ENCODE peak calls at places on chromosomes 11 and 22, in six cellular contexts. One of them, this sample, is unnamed.

GRCh38 chr22:26597026-26597425 is 7.1 kb upstream of the TPST2 start:
- DNase-seq in IMR-90: no peak
- DNase-seq in H1: no peak
- DNase-seq in H9: no peak
- DNase-seq in neuronal stem cell: no peak
- DNase-seq in mesenchymal stem cell: no peak
- DNase-seq in this sample: no peak

GRCh38 chr11:73453562-73453961 is 77.4 kb downstream of the RELT start:
- DNase-seq in H1: no peak
- DNase-seq in neuronal stem cell: no peak
- DNase-seq in IMR-90: peak
- DNase-seq in mesenchymal stem cell: peak
- DNase-seq in H9: no peak
- DNase-seq in this sample: no peak

GRCh38 chr11:113675003-113675471 is 31.1 kb downstream of the TMPRSS5 start:
- DNase-seq in mesenchymal stem cell: peak
- DNase-seq in IMR-90: peak
- DNase-seq in H1: no peak
- DNase-seq in H9: no peak
- DNase-seq in neuronal stem cell: no peak
- DNase-seq in this sample: no peak

GRCh38 chr11:1126935-1127663 is 30.7 kb upstream of the MUC5AC start:
- DNase-seq in neuronal stem cell: no peak
- DNase-seq in IMR-90: no peak
- DNase-seq in mesenchymal stem cell: no peak
- DNase-seq in H9: peak
- DNase-seq in H1: no peak
- DNase-seq in this sample: no peak

GRCh38 chr22:27247691-27248434 is 553.7 kb downstream of the MN1 start:
- DNase-seq in H1: no peak
- DNase-seq in IMR-90: no peak
- DNase-seq in mesenchymal stem cell: no peak
- DNase-seq in neuronal stem cell: no peak
- DNase-seq in H9: no peak
- DNase-seq in this sample: no peak

GRCh38 chr22:44648085-44648820 is 53.8 kb upstream of the PRR5 start:
- DNase-seq in mesenchymal stem cell: no peak
- DNase-seq in H9: peak
- DNase-seq in H1: no peak
- DNase-seq in neuronal stem cell: no peak
- DNase-seq in IMR-90: peak
- DNase-seq in this sample: no peak

GRCh38 chr11:77071671-77072605 is 5.2 kb downstream of the CAPN5 start:
- DNase-seq in mesenchymal stem cell: peak
- DNase-seq in H9: peak
- DNase-seq in H1: no peak
- DNase-seq in neuronal stem cell: no peak
- DNase-seq in IMR-90: peak
- DNase-seq in this sample: peak

GRCh38 chr11:77065878-77066228 is 918 bp upstream of the CAPN5 start:
- DNase-seq in neuronal stem cell: peak
- DNase-seq in H9: peak
- DNase-seq in mesenchymal stem cell: peak
- DNase-seq in IMR-90: peak
- DNase-seq in H1: no peak
- DNase-seq in this sample: peak

GRCh38 chr11:32137263-32137662 is 46.4 kb downstream of the RCN1 start:
- DNase-seq in neuronal stem cell: no peak
- DNase-seq in H9: no peak
- DNase-seq in H1: no peak
- DNase-seq in IMR-90: peak
- DNase-seq in mesenchymal stem cell: peak
- DNase-seq in this sample: peak

GRCh38 chr11:75577198-75577597 is 15.1 kb downstream of the SERPINH1 start:
- DNase-seq in H1: no peak
- DNase-seq in H9: peak
- DNase-seq in neuronal stem cell: no peak
- DNase-seq in mesenchymal stem cell: peak
- DNase-seq in IMR-90: peak
- DNase-seq in this sample: peak

GRCh38 chr11:6127881-6128280 is 20.4 kb downstream of the OR56B4 start:
- DNase-seq in neuronal stem cell: no peak
- DNase-seq in H1: no peak
- DNase-seq in H9: no peak
- DNase-seq in mesenchymal stem cell: no peak
- DNase-seq in IMR-90: no peak
- DNase-seq in this sample: no peak

GRCh38 chr22:31081963-31082605 is 966 bp downstream of the SMTN start:
- DNase-seq in IMR-90: peak
- DNase-seq in neuronal stem cell: no peak
- DNase-seq in mesenchymal stem cell: peak
- DNase-seq in H1: no peak
- DNase-seq in H9: no peak
- DNase-seq in this sample: no peak

GRCh38 chr11:3984896-3985295 is 109.7 kb upstream of the RRM1 start:
- DNase-seq in IMR-90: peak
- DNase-seq in neuronal stem cell: peak
- DNase-seq in mesenchymal stem cell: peak
- DNase-seq in H9: peak
- DNase-seq in H1: peak
- DNase-seq in this sample: peak

GRCh38 chr11:77159219-77159936 is 31.3 kb downstream of the MYO7A start:
- DNase-seq in IMR-90: no peak
- DNase-seq in mesenchymal stem cell: no peak
- DNase-seq in H9: no peak
- DNase-seq in H1: no peak
- DNase-seq in neuronal stem cell: no peak
- DNase-seq in this sample: no peak

GRCh38 chr11:112418438-112418837 is 157.8 kb upstream of the PLET1 start:
- DNase-seq in neuronal stem cell: no peak
- DNase-seq in H1: no peak
- DNase-seq in IMR-90: no peak
- DNase-seq in mesenchymal stem cell: no peak
- DNase-seq in H9: no peak
- DNase-seq in this sample: no peak

GRCh38 chr11:3120071-3120792 is 44.9 kb downstream of the OSBPL5 start:
- DNase-seq in IMR-90: no peak
- DNase-seq in H9: no peak
- DNase-seq in neuronal stem cell: no peak
- DNase-seq in mesenchymal stem cell: no peak
- DNase-seq in H1: no peak
- DNase-seq in this sample: no peak

GRCh38 chr11:76329084-76329648 is 51.8 kb downstream of the THAP12 start:
- DNase-seq in H9: peak
- DNase-seq in mesenchymal stem cell: peak
- DNase-seq in IMR-90: peak
- DNase-seq in neuronal stem cell: no peak
- DNase-seq in H1: no peak
- DNase-seq in this sample: peak

GRCh38 chr11:27673979-27674663 is 26.1 kb downstream of the BDNF start:
- DNase-seq in H9: no peak
- DNase-seq in H1: no peak
- DNase-seq in IMR-90: no peak
- DNase-seq in mesenchymal stem cell: no peak
- DNase-seq in neuronal stem cell: no peak
- DNase-seq in this sample: no peak

GRCh38 chr11:27678242-27678641 is 22.0 kb downstream of the BDNF start:
- DNase-seq in H9: no peak
- DNase-seq in IMR-90: peak
- DNase-seq in mesenchymal stem cell: peak
- DNase-seq in H1: no peak
- DNase-seq in neuronal stem cell: no peak
- DNase-seq in this sample: no peak

GRCh38 chr11:27677108-27677507 is 23.1 kb downstream of the BDNF start:
- DNase-seq in neuronal stem cell: no peak
- DNase-seq in IMR-90: no peak
- DNase-seq in H9: no peak
- DNase-seq in mesenchymal stem cell: no peak
- DNase-seq in H1: no peak
- DNase-seq in this sample: no peak

GRCh38 chr11:27672836-27673464 is 27.3 kb downstream of the BDNF start:
- DNase-seq in neuronal stem cell: no peak
- DNase-seq in H1: no peak
- DNase-seq in mesenchymal stem cell: no peak
- DNase-seq in H9: no peak
- DNase-seq in IMR-90: peak
- DNase-seq in this sample: no peak
- H3K9ac ChIP-seq in neuronal stem cell: no peak
- H3K9ac ChIP-seq in H1: no peak
- H3K9ac ChIP-seq in mesenchymal stem cell: no peak
- H3K9ac ChIP-seq in H9: no peak
- H3K9ac ChIP-seq in IMR-90: no peak
- H3K9ac ChIP-seq in this sample: no peak

GRCh38 chr11:14340721-14341120 is 18.3 kb downstream of the RRAS2 start:
- DNase-seq in H1: no peak
- DNase-seq in neuronal stem cell: no peak
- DNase-seq in mesenchymal stem cell: no peak
- DNase-seq in IMR-90: no peak
- DNase-seq in H9: no peak
- DNase-seq in this sample: peak

GRCh38 chr11:14342906-14343305 is 16.1 kb downstream of the RRAS2 start:
- DNase-seq in H9: no peak
- DNase-seq in H1: no peak
- DNase-seq in mesenchymal stem cell: peak
- DNase-seq in neuronal stem cell: no peak
- DNase-seq in IMR-90: peak
- DNase-seq in this sample: no peak

GRCh38 chr11:14341968-14342367 is 17.0 kb downstream of the RRAS2 start:
- DNase-seq in H1: no peak
- DNase-seq in neuronal stem cell: no peak
- DNase-seq in H9: no peak
- DNase-seq in IMR-90: no peak
- DNase-seq in mesenchymal stem cell: no peak
- DNase-seq in this sample: peak

GRCh38 chr11:14336507-14337503 is 22.2 kb downstream of the RRAS2 start:
- DNase-seq in H1: no peak
- DNase-seq in H9: no peak
- DNase-seq in neuronal stem cell: no peak
- DNase-seq in IMR-90: peak
- DNase-seq in mesenchymal stem cell: peak
- DNase-seq in this sample: peak

GRCh38 chr11:14339356-14339755 is 19.6 kb downstream of the RRAS2 start:
- DNase-seq in neuronal stem cell: no peak
- DNase-seq in IMR-90: no peak
- DNase-seq in H9: no peak
- DNase-seq in H1: no peak
- DNase-seq in mesenchymal stem cell: no peak
- DNase-seq in this sample: no peak
- H2BK15ac ChIP-seq in neuronal stem cell: no peak
- H2BK15ac ChIP-seq in IMR-90: no peak
- H2BK15ac ChIP-seq in H9: no peak
- H2BK15ac ChIP-seq in H1: no peak
- H2BK15ac ChIP-seq in mesenchymal stem cell: no peak
- H2BK15ac ChIP-seq in this sample: no peak

GRCh38 chr22:37392929-37393328 is 34.4 kb downstream of the ELFN2 start:
- DNase-seq in IMR-90: no peak
- DNase-seq in H9: no peak
- DNase-seq in H1: no peak
- DNase-seq in neuronal stem cell: no peak
- DNase-seq in mesenchymal stem cell: no peak
- DNase-seq in this sample: no peak
- H3K9ac ChIP-seq in IMR-90: no peak
- H3K9ac ChIP-seq in H9: no peak
- H3K9ac ChIP-seq in H1: no peak
- H3K9ac ChIP-seq in neuronal stem cell: peak
- H3K9ac ChIP-seq in mesenchymal stem cell: no peak
- H3K9ac ChIP-seq in this sample: no peak

GRCh38 chr11:62792193-62792575 is 378 bp upstream of the TMEM223 start:
- DNase-seq in H9: peak
- DNase-seq in H1: no peak
- DNase-seq in neuronal stem cell: no peak
- DNase-seq in mesenchymal stem cell: peak
- DNase-seq in IMR-90: peak
- DNase-seq in this sample: peak
- H2BK15ac ChIP-seq in H9: no peak
- H2BK15ac ChIP-seq in H1: no peak
- H2BK15ac ChIP-seq in neuronal stem cell: no peak
- H2BK15ac ChIP-seq in mesenchymal stem cell: no peak
- H2BK15ac ChIP-seq in IMR-90: no peak
- H2BK15ac ChIP-seq in this sample: no peak

This sample was measured in mesendoderm.